ENCODE peak calls at places on chromosomes 5 and 9, in eight cellular contexts. N is brain microvascular endothelial cell, S is neural progenitor cell, G is IMR-90, H is GM23338, J is endodermal cell, A is GM23248, X is psoas muscle. F is an unnamed sample.

GRCh38 chr9:97517331-97518089 is 16.0 kb downstream of the TMOD1 start:
- DNase-seq in J (no peak), H (no peak), X (no peak), G (no peak), A (no peak), N (no peak), S (no peak), F (peak; percentile 41)

GRCh38 chr5:96626956-96627355 is 35.2 kb upstream of the CAST start:
- DNase-seq in A (peak; percentile 90), H (no peak), X (no peak), N (peak; percentile 88), J (no peak), S (no peak), G (peak; percentile 90), F (no peak)

GRCh38 chr9:127535396-127535795 is 76.7 kb upstream of the STXBP1 start:
- DNase-seq in S (no peak), X (no peak), A (no peak), J (no peak), N (no peak), G (no peak), H (no peak), F (no peak)

GRCh38 chr5:5665225-5666075 is 243.0 kb downstream of the ICE1 start:
- DNase-seq in S (no peak), J (no peak), N (peak; percentile 2), G (no peak), H (no peak), A (peak; percentile 0), X (no peak), F (no peak)

GRCh38 chr9:133506653-133507038 is 18.1 kb downstream of the MYMK start:
- DNase-seq in H (no peak), N (peak; percentile 19), J (no peak), X (peak; percentile 71), G (peak; percentile 89), A (peak; percentile 94), S (no peak), F (no peak)

GRCh38 chr9:25678147-25678666 is at the start of gene TUSC1:
- DNase-seq in H (peak; percentile 67), S (peak; percentile 69), J (peak; percentile 72), N (peak; percentile 71), G (peak; percentile 61), A (peak; percentile 94), X (peak; percentile 90), F (peak; percentile 20)

GRCh38 chr5:67976812-67977455 is 238.6 kb upstream of the PIK3R1 start:
- DNase-seq in H (no peak), S (no peak), X (no peak), J (no peak), A (no peak), N (no peak), G (no peak), F (no peak)

GRCh38 chr9:6922124-6922676 is 164.4 kb downstream of the KDM4C start:
- DNase-seq in G (no peak), X (no peak), H (no peak), N (no peak), A (no peak), S (no peak), J (no peak), F (no peak)

GRCh38 chr9:95088421-95089161 is 228.9 kb downstream of the FANCC start:
- DNase-seq in J (no peak), G (no peak), X (no peak), S (peak; percentile 54), N (no peak), A (no peak), H (no peak), F (peak; percentile 64)

GRCh38 chr9:84677080-84677479 is 7.6 kb downstream of the NTRK2 start:
- DNase-seq in A (peak; percentile 5), N (no peak), G (no peak), J (no peak), S (no peak), X (no peak), H (no peak), F (no peak)

GRCh38 chr5:161086456-161086855 is 234.4 kb upstream of the ATP10B start:
- DNase-seq in J (no peak), X (no peak), G (peak; percentile 3), N (no peak), H (no peak), S (no peak), A (peak; percentile 87), F (no peak)

GRCh38 chr9:128120741-128121465 is 6.6 kb downstream of the PTGES2 start:
- DNase-seq in S (no peak), N (no peak), X (peak; percentile 54), A (no peak), J (peak; percentile 31), G (no peak), H (no peak), F (peak; percentile 33)

GRCh38 chr5:103744159-103744558 is 181.6 kb upstream of the NUDT12 start:
- DNase-seq in S (no peak), H (no peak), N (peak; percentile 88), X (no peak), J (no peak), G (peak; percentile 46), A (peak; percentile 19), F (no peak)

GRCh38 chr5:148950892-148951291 is 112.0 kb downstream of the SH3TC2 start:
- DNase-seq in G (no peak), N (no peak), S (no peak), X (no peak), A (no peak), H (no peak), J (no peak), F (no peak)
- H3K4me3 ChIP-seq in G (no peak overlapping the region), N (no peak overlapping the region), S (no peak overlapping the region), X (peak overlapping the region; percentile 29), A (no peak overlapping the region), H (no peak overlapping the region), J (no peak overlapping the region), F (no peak overlapping the region)

DNA sequence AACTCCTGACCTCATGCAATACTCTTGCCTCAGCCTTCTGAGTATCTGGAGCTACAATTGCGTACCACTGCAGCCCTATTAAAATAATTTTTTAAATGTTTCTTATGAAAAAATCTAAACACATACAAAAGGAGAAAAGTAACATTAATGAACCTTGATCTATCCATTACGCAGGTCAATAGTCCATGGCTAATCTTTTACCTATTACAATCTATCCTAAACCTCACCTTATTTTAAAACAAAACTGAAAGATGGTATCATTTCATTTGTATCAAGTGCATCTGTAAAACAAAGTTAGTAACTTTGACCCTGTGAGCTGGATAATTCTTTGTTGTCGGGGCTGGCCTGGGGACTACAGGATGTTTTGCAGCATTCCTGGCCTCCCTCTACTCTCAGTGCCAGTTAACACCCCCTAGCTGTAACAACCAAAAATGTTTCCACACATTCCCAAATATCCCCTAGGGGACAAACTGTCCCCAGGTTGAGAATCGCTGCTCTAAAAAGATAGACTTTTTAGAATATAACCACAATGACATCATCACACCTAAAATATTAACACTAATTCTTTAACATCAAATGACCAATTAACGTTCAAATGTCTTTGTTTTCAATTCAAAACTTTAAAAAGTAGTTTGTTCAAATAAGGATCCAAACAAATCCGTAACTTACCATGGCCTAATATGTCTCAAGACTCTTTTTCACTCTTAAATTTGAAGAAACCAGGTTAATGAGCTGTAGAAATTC is 54.8 kb downstream of the RNF38 start:
- DNase-seq in A (no peak), N (no peak), G (no peak), J (peak; percentile 64), X (no peak), H (peak; percentile 60), S (peak; percentile 18), F (peak; percentile 55)
- H3K36me3 ChIP-seq in A (peaks cover 68% of the 10 kb centered on the region), N (peaks cover 38% of the 10 kb centered on the region), G (peaks cover 22% of the 10 kb centered on the region), J (peaks cover 84% of the 10 kb centered on the region), X (peaks cover 98% of the 10 kb centered on the region), H (peaks cover 53% of the 10 kb centered on the region), S (peaks cover 53% of the 10 kb centered on the region), F (peaks cover 29% of the 10 kb centered on the region)

GRCh38 chr9:131006601-131007000 is 2.4 kb upstream of the LAMC3 start:
- DNase-seq in X (no peak), A (no peak), S (no peak), G (no peak), J (no peak), H (no peak), N (no peak), F (no peak)

GRCh38 chr9:131008563-131008908 is 438 bp upstream of the LAMC3 start:
- DNase-seq in H (no peak), X (no peak), J (peak; percentile 68), N (no peak), G (no peak), S (no peak), A (no peak), F (no peak)

GRCh38 chr9:131008909-131009618 is at the start of gene LAMC3:
- DNase-seq in H (peak; percentile 78), N (no peak), S (peak; percentile 61), A (peak; percentile 60), J (peak; percentile 87), G (no peak), X (peak; percentile 24), F (peak; percentile 97)

GRCh38 chr9:131010482-131011273 is 1.7 kb downstream of the LAMC3 start:
- DNase-seq in N (no peak), S (no peak), J (no peak), G (no peak), X (peak; percentile 15), H (no peak), A (no peak), F (peak; percentile 64)

DNA sequence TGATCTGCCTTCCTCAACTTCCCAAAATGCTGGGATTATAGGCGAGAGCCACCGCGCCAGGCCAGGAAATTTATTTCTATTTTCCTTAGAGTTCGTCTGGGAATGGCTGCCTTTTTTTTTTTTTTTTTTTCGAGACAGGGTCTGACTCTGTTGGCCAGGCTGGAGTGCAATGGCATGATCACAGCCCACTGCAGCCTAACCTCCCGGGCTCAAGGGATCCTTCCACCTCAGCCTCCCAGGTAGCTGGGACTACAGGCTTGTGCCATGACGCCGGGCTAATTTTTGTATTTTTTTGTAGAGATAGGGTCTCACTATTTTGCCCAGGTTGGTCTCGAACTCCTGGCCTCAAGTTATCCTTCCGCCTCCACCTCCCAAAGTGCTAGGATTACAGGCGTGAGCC is 888 bp upstream of the LAMC3 start:
- DNase-seq in J (no peak), H (no peak), S (no peak), X (no peak), A (no peak), N (no peak), G (no peak), F (no peak)
- H3K27me3 ChIP-seq in J (peaks cover 10% of the 10 kb centered on the region), H (peaks cover 12% of the 10 kb centered on the region), S (peaks cover 48% of the 10 kb centered on the region), X (no peaks in the 10 kb centered on the region), A (peaks cover 46% of the 10 kb centered on the region), N (peaks cover 74% of the 10 kb centered on the region), G (peaks cover 51% of the 10 kb centered on the region), F (no peaks in the 10 kb centered on the region)

DNA sequence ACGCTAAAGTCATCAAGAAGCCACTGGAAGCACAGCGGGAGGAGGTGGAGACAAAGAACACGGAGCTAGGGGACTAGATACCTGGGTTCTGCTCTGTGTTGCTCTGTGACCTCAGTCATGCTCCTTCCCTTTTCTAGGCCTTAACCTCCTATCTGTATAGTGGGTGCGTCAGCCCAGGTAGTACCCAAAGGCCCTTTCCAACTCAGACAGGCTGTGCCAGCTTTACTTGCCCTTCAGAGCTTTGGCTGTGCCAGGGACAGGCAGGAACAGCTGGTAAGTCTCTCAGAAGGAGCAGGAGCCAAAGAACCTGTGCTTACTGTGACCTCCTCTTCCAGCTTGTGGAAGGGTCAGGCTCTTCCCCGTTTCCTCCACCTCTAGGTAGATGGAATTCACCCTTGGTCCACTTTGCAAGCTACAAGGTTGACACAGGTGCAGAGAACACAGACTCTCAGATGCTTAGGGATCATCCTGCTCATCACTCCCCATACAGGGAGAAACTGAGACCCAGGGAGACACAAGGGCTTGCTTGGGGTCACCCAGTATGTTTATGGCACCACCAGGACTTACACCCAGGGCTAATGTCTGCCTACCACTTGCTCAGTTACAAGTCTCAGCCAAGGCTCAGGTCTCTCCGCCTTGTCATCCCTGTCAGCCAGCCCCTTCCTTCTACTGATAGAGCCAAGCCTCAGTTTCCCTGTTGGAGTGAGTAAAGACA is 1.7 kb downstream of the CCDC69 start:
- DNase-seq in S (no peak), G (no peak), J (no peak), X (peak; percentile 69), H (no peak), A (no peak), N (no peak), F (no peak)
- H3K4me3 ChIP-seq in S (no peak overlapping the region), G (no peak overlapping the region), J (no peak overlapping the region), X (peak overlapping the region; percentile 82), H (peak overlapping the region; percentile 86), A (no peak overlapping the region), N (no peak overlapping the region), F (no peak overlapping the region)

GRCh38 chr9:33129886-33130284 is 37.3 kb downstream of the B4GALT1 start:
- DNase-seq in N (no peak), J (no peak), S (no peak), G (no peak), A (no peak), H (no peak), X (no peak), F (no peak)
- H3K36me3 ChIP-seq in N (peaks cover 43% of the 10 kb centered on the region), J (peaks cover 51% of the 10 kb centered on the region), S (no peaks in the 10 kb centered on the region), G (peaks cover 43% of the 10 kb centered on the region), A (peaks cover 38% of the 10 kb centered on the region), H (no peaks in the 10 kb centered on the region), X (peaks cover 47% of the 10 kb centered on the region), F (peaks cover 1% of the 10 kb centered on the region)

F was measured in H7.